ENCODE peak calls at places on chromosome 15, in seven cellular contexts. S, Q, G, J, E, F and L are unnamed samples.

GRCh38 chr15:91098451-91098850 is 1.6 kb upstream of the SV2B start:
- DNase-seq in S (no peak), Q (no peak), G (no peak), J (no peak), E (no peak), F (no peak), L (no peak)

GRCh38 chr15:101536875-101537405 is 47.4 kb upstream of the PCSK6 start:
- DNase-seq in S (no peak), Q (no peak), G (no peak), J (no peak), E (no peak), F (no peak), L (no peak)

GRCh38 chr15:71761649-71762048 is 48.7 kb upstream of the NR2E3 start:
- DNase-seq in S (no peak), Q (no peak), G (no peak), J (no peak), E (no peak), F (peak; percentile 97), L (no peak)

GRCh38 chr15:43519207-43519606 is 1.8 kb downstream of the MAP1A start:
- DNase-seq in S (no peak), Q (no peak), G (peak; percentile 49), J (no peak), E (no peak), F (no peak), L (no peak)

GRCh38 chr15:73176579-73176978 is 124.3 kb downstream of the NEO1 start:
- DNase-seq in S (no peak), Q (no peak), G (peak; percentile 7), J (no peak), E (no peak), F (no peak), L (no peak)

GRCh38 chr15:25053000-25053815 is 98.4 kb downstream of the SNRPN start:
- DNase-seq in S (no peak), Q (no peak), G (no peak), J (no peak), E (no peak), F (no peak), L (no peak)

GRCh38 chr15:58369261-58369699 is 62.5 kb upstream of the LIPC start:
- DNase-seq in S (no peak), Q (peak; percentile 9), G (no peak), J (no peak), E (no peak), F (no peak), L (no peak)

GRCh38 chr15:101013769-101014223 is 94.6 kb downstream of the LRRK1 start:
- DNase-seq in S (no peak), Q (no peak), G (peak; percentile 97), J (peak; percentile 2), E (no peak), F (no peak), L (no peak)

GRCh38 chr15:81330351-81331085 is 6.6 kb upstream of the STARD5 start:
- DNase-seq in S (no peak), Q (no peak), G (no peak), J (no peak), E (no peak), F (no peak), L (no peak)

GRCh38 chr15:25947336-25948080 is 84.4 kb upstream of the ATP10A start:
- DNase-seq in S (peak; percentile 22), Q (no peak), G (peak; percentile 73), J (no peak), E (no peak), F (no peak), L (no peak)

GRCh38 chr15:72074335-72075060 is 43.5 kb downstream of the MYO9A start:
- DNase-seq in S (no peak), Q (no peak), G (no peak), J (no peak), E (no peak), F (no peak), L (no peak)

GRCh38 chr15:30953731-30954378 is 37.6 kb downstream of the MTMR10 start:
- DNase-seq in S (no peak), Q (no peak), G (no peak), J (no peak), E (peak; percentile 27), F (peak; percentile 97), L (peak; percentile 69)

GRCh38 chr15:90219421-90220141 is 14.2 kb downstream of the CIB1 start:
- DNase-seq in S (no peak), Q (peak; percentile 35), G (peak; percentile 46), J (no peak), E (peak; percentile 90), F (peak; percentile 44), L (no peak)

GRCh38 chr15:71092056-71092600 is 23.1 kb upstream of the THSD4 start:
- DNase-seq in S (no peak), Q (no peak), G (no peak), J (no peak), E (no peak), F (no peak), L (no peak)

GRCh38 chr15:67116742-67117141 is 51.3 kb downstream of the SMAD3 start:
- DNase-seq in S (no peak), Q (no peak), G (no peak), J (no peak), E (no peak), F (peak; percentile 59), L (no peak)

GRCh38 chr15:88609344-88609743 is 11.8 kb upstream of the AEN start:
- DNase-seq in S (no peak), Q (no peak), G (peak; percentile 29), J (no peak), E (no peak), F (no peak), L (no peak)

GRCh38 chr15:93019971-93020370 is 69.0 kb downstream of the RGMA start:
- DNase-seq in S (no peak), Q (no peak), G (no peak), J (no peak), E (no peak), F (no peak), L (no peak)